ENCODE peak calls at places on chromosome 3, in four cellular contexts. I is WTC11, U is HEK293T, S is HepG2. C is an unnamed sample.

GRCh38 chr3:107633327-107634141 is 110.8 kb downstream of the BBX start:
- DNase-seq in I (no peak), U (no peak), S (no peak), C (no peak)

GRCh38 chr3:49799761-49800160 is at the start of gene CDHR4:
- DNase-seq in I (no peak), U (no peak), S (peak), C (peak)

GRCh38 chr3:40851836-40852235 is 327.1 kb downstream of the ZNF621 start:
- DNase-seq in I (no peak), U (no peak), S (no peak), C (no peak)

GRCh38 chr3:112261742-112262141 is 32.3 kb downstream of the SLC9C1 start:
- DNase-seq in I (no peak), U (no peak), S (no peak), C (no peak)

GRCh38 chr3:101020616-101021015 is 27.4 kb upstream of the ABI3BP start:
- DNase-seq in I (no peak), U (no peak), S (no peak), C (no peak)

GRCh38 chr3:111617912-111618601 is 22.9 kb upstream of the ZBED2 start:
- DNase-seq in I (no peak), U (no peak), S (no peak), C (no peak)

GRCh38 chr3:50478671-50479070 is 24.8 kb downstream of the CACNA2D2 start:
- DNase-seq in I (no peak), U (no peak), S (no peak), C (no peak)

GRCh38 chr3:10335871-10336622 is 15.1 kb upstream of the SEC13 start:
- DNase-seq in I (no peak), U (no peak), S (no peak), C (no peak)

GRCh38 chr3:72904156-72904555 is 16.3 kb downstream of the GXYLT2 start:
- DNase-seq in I (no peak), U (peak), S (no peak), C (no peak)

GRCh38 chr3:14378415-14378814 is 24.0 kb upstream of the SLC6A6 start:
- DNase-seq in I (no peak), U (no peak), S (no peak), C (no peak)

GRCh38 chr3:167787440-167787839 is 51.9 kb downstream of the SERPINI1 start:
- DNase-seq in I (no peak), U (peak), S (peak), C (no peak)

GRCh38 chr3:37892917-37893595 is 31.4 kb downstream of the CTDSPL start:
- DNase-seq in I (no peak), U (no peak), S (peak), C (no peak)

GRCh38 chr3:172033392-172033791 is 6.0 kb upstream of the FNDC3B start:
- DNase-seq in I (no peak), U (no peak), S (no peak), C (no peak)

GRCh38 chr3:172034786-172035685 is 4.3 kb upstream of the FNDC3B start:
- DNase-seq in I (peak), U (peak), S (no peak), C (peak)

GRCh38 chr3:172024679-172025078 is 14.7 kb upstream of the FNDC3B start:
- DNase-seq in I (no peak), U (no peak), S (no peak), C (no peak)

GRCh38 chr3:172031957-172032356 is 7.4 kb upstream of the FNDC3B start:
- DNase-seq in I (no peak), U (no peak), S (no peak), C (peak)

GRCh38 chr3:172029425-172030128 is 9.8 kb upstream of the FNDC3B start:
- DNase-seq in I (no peak), U (no peak), S (no peak), C (no peak)
- TF ChIP-seq ELF4 in I (no peak), U (no peak), S (no peak), C (no peak)

GRCh38 chr3:1728510-1728909 is 370.2 kb upstream of the CNTN4 start:
- DNase-seq in I (no peak), U (no peak), S (no peak), C (no peak)
- TF ChIP-seq ELF4 in I (no peak), U (no peak), S (no peak), C (no peak)

GRCh38 chr3:12186515-12187286 is 28.0 kb upstream of the TIMP4 start:
- DNase-seq in I (no peak), U (no peak), S (no peak), C (no peak)

GRCh38 chr3:12185172-12185710 is 26.5 kb upstream of the TIMP4 start:
- DNase-seq in I (no peak), U (no peak), S (no peak), C (no peak)

GRCh38 chr3:12187448-12188327 is 29.0 kb upstream of the TIMP4 start:
- DNase-seq in I (no peak), U (no peak), S (no peak), C (no peak)

GRCh38 chr3:12184541-12184940 is 25.8 kb upstream of the TIMP4 start:
- DNase-seq in I (no peak), U (no peak), S (no peak), C (no peak)

GRCh38 chr3:12186046-12186445 is 27.3 kb upstream of the TIMP4 start:
- DNase-seq in I (no peak), U (no peak), S (no peak), C (no peak)
- TF ChIP-seq ELF4 in I (no peak), U (no peak), S (no peak), C (no peak)

DNA sequence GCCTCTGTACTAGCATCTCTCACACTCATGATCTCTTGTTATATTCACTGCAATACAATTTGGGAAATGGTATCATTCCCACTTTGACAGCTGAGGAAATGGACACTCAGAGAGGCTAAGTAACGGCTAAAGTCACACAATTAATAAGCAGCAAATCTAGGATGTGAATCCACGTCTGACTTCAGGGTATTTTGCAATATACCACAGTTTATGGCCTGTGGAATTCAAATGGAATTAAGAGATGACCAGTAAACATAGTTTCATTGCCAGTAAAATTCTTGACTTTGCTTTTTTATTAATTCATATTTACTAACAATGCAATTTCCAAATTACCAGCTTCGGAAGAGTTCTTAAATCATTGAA is 61.1 kb downstream of the CCNL1 start:
- DNase-seq in I (no peak), U (no peak), S (no peak), C (no peak)
- TF ChIP-seq ELF4 in I (no peak), U (no peak), S (no peak), C (no peak)

DNA sequence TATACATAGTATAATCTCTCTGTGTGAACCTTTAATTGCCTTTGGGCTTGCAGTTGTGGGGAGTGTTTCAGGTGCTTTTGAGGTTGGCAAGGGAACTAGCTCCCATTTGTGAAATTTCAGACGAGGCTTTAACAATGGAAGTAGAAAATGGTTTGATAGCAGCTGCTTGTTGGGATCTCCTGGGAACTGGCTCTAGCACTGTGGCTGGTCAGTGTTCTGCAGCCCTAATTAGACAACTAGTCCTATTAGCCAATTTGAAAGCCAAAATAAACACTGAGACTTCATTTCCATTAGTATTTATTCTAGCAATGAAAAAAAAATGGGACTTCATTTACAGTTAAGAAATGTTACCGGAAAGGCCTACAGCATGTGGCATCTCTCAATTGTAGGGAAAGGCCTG is 140.8 kb upstream of the TRIM42 start:
- DNase-seq in I (no peak), U (no peak), S (no peak), C (no peak)
- TF ChIP-seq ELF4 in I (no peak), U (no peak), S (no peak), C (no peak)

C was measured in K562.